ENCODE peak calls at places on chromosomes 5 and 9, in eight cellular contexts. One of them, this sample, is unnamed.

GRCh38 chr9:35814106-35814840 is 569 bp downstream of the HINT2 start:
- DNase-seq in AML-193: peak
- DNase-seq in HTR-8/SVneo: no peak
- DNase-seq in stimulated activated CD4-positive, alpha-beta T cell treated with anti-CD3 and anti-CD28 coated beads, TNF-alpha, amount 100 ng/mL, for 24 hours: no peak
- DNase-seq in PC-3: peak
- DNase-seq in fibroblast of mammary gland: peak
- DNase-seq in GM13977: peak
- DNase-seq in C1 segment of cervical spinal cord: peak
- DNase-seq in this sample: peak

GRCh38 chr9:3490957-3491356 is 34.8 kb downstream of the RFX3 start:
- DNase-seq in HTR-8/SVneo: no peak
- DNase-seq in stimulated activated CD4-positive, alpha-beta T cell treated with anti-CD3 and anti-CD28 coated beads, TNF-alpha, amount 100 ng/mL, for 24 hours: no peak
- DNase-seq in GM13977: no peak
- DNase-seq in AML-193: no peak
- DNase-seq in fibroblast of mammary gland: no peak
- DNase-seq in C1 segment of cervical spinal cord: no peak
- DNase-seq in PC-3: no peak
- DNase-seq in this sample: no peak

GRCh38 chr5:52728201-52728600 is 59.5 kb upstream of the ITGA1 start:
- DNase-seq in AML-193: no peak
- DNase-seq in PC-3: peak
- DNase-seq in fibroblast of mammary gland: no peak
- DNase-seq in C1 segment of cervical spinal cord: no peak
- DNase-seq in HTR-8/SVneo: no peak
- DNase-seq in GM13977: no peak
- DNase-seq in stimulated activated CD4-positive, alpha-beta T cell treated with anti-CD3 and anti-CD28 coated beads, TNF-alpha, amount 100 ng/mL, for 24 hours: no peak
- DNase-seq in this sample: no peak

GRCh38 chr9:114287001-114287762 is 35.7 kb upstream of the ORM1 start:
- DNase-seq in HTR-8/SVneo: no peak
- DNase-seq in AML-193: no peak
- DNase-seq in GM13977: no peak
- DNase-seq in C1 segment of cervical spinal cord: no peak
- DNase-seq in fibroblast of mammary gland: no peak
- DNase-seq in stimulated activated CD4-positive, alpha-beta T cell treated with anti-CD3 and anti-CD28 coated beads, TNF-alpha, amount 100 ng/mL, for 24 hours: no peak
- DNase-seq in PC-3: no peak
- DNase-seq in this sample: no peak

GRCh38 chr5:92552206-92553160 is 1028.5 kb downstream of the NR2F1-AS1 start:
- DNase-seq in stimulated activated CD4-positive, alpha-beta T cell treated with anti-CD3 and anti-CD28 coated beads, TNF-alpha, amount 100 ng/mL, for 24 hours: no peak
- DNase-seq in GM13977: no peak
- DNase-seq in HTR-8/SVneo: peak
- DNase-seq in C1 segment of cervical spinal cord: no peak
- DNase-seq in AML-193: no peak
- DNase-seq in PC-3: peak
- DNase-seq in fibroblast of mammary gland: peak
- DNase-seq in this sample: peak

GRCh38 chr9:130446111-130446861 is 1.5 kb downstream of the ASS1 start:
- DNase-seq in C1 segment of cervical spinal cord: no peak
- DNase-seq in GM13977: no peak
- DNase-seq in PC-3: peak
- DNase-seq in fibroblast of mammary gland: peak
- DNase-seq in HTR-8/SVneo: no peak
- DNase-seq in stimulated activated CD4-positive, alpha-beta T cell treated with anti-CD3 and anti-CD28 coated beads, TNF-alpha, amount 100 ng/mL, for 24 hours: no peak
- DNase-seq in AML-193: no peak
- DNase-seq in this sample: peak

GRCh38 chr5:176742246-176743105 is 67.9 kb upstream of the UNC5A start:
- DNase-seq in HTR-8/SVneo: no peak
- DNase-seq in PC-3: no peak
- DNase-seq in fibroblast of mammary gland: no peak
- DNase-seq in AML-193: no peak
- DNase-seq in GM13977: peak
- DNase-seq in stimulated activated CD4-positive, alpha-beta T cell treated with anti-CD3 and anti-CD28 coated beads, TNF-alpha, amount 100 ng/mL, for 24 hours: no peak
- DNase-seq in C1 segment of cervical spinal cord: no peak
- DNase-seq in this sample: no peak

GRCh38 chr9:38142201-38142600 is 73.2 kb upstream of the SHB start:
- DNase-seq in stimulated activated CD4-positive, alpha-beta T cell treated with anti-CD3 and anti-CD28 coated beads, TNF-alpha, amount 100 ng/mL, for 24 hours: no peak
- DNase-seq in GM13977: no peak
- DNase-seq in PC-3: no peak
- DNase-seq in C1 segment of cervical spinal cord: no peak
- DNase-seq in AML-193: no peak
- DNase-seq in fibroblast of mammary gland: peak
- DNase-seq in HTR-8/SVneo: no peak
- DNase-seq in this sample: no peak

GRCh38 chr9:113387560-113388230 is 10.9 kb upstream of the HDHD3 start:
- DNase-seq in GM13977: no peak
- DNase-seq in stimulated activated CD4-positive, alpha-beta T cell treated with anti-CD3 and anti-CD28 coated beads, TNF-alpha, amount 100 ng/mL, for 24 hours: no peak
- DNase-seq in AML-193: no peak
- DNase-seq in fibroblast of mammary gland: no peak
- DNase-seq in PC-3: no peak
- DNase-seq in C1 segment of cervical spinal cord: no peak
- DNase-seq in HTR-8/SVneo: no peak
- DNase-seq in this sample: no peak

GRCh38 chr5:135154197-135154596 is 120.2 kb upstream of the PITX1 start:
- DNase-seq in GM13977: no peak
- DNase-seq in fibroblast of mammary gland: peak
- DNase-seq in stimulated activated CD4-positive, alpha-beta T cell treated with anti-CD3 and anti-CD28 coated beads, TNF-alpha, amount 100 ng/mL, for 24 hours: no peak
- DNase-seq in HTR-8/SVneo: no peak
- DNase-seq in PC-3: peak
- DNase-seq in C1 segment of cervical spinal cord: no peak
- DNase-seq in AML-193: peak
- DNase-seq in this sample: peak

GRCh38 chr5:30051976-30052375 is 1141.5 kb upstream of the CDH6 start:
- DNase-seq in GM13977: no peak
- DNase-seq in HTR-8/SVneo: no peak
- DNase-seq in C1 segment of cervical spinal cord: no peak
- DNase-seq in fibroblast of mammary gland: no peak
- DNase-seq in AML-193: no peak
- DNase-seq in stimulated activated CD4-positive, alpha-beta T cell treated with anti-CD3 and anti-CD28 coated beads, TNF-alpha, amount 100 ng/mL, for 24 hours: no peak
- DNase-seq in PC-3: no peak
- DNase-seq in this sample: no peak

GRCh38 chr5:143101740-143102386 is 301.6 kb downstream of the NR3C1 start:
- DNase-seq in AML-193: no peak
- DNase-seq in HTR-8/SVneo: no peak
- DNase-seq in stimulated activated CD4-positive, alpha-beta T cell treated with anti-CD3 and anti-CD28 coated beads, TNF-alpha, amount 100 ng/mL, for 24 hours: no peak
- DNase-seq in fibroblast of mammary gland: no peak
- DNase-seq in C1 segment of cervical spinal cord: no peak
- DNase-seq in PC-3: no peak
- DNase-seq in GM13977: no peak
- DNase-seq in this sample: peak

GRCh38 chr5:124453221-124454032 is 293.0 kb downstream of the ZNF608 start:
- DNase-seq in HTR-8/SVneo: no peak
- DNase-seq in PC-3: peak
- DNase-seq in fibroblast of mammary gland: peak
- DNase-seq in AML-193: no peak
- DNase-seq in GM13977: peak
- DNase-seq in C1 segment of cervical spinal cord: no peak
- DNase-seq in stimulated activated CD4-positive, alpha-beta T cell treated with anti-CD3 and anti-CD28 coated beads, TNF-alpha, amount 100 ng/mL, for 24 hours: no peak
- DNase-seq in this sample: peak

GRCh38 chr5:178283520-178283919 is 50.9 kb upstream of the PHYKPL start:
- DNase-seq in HTR-8/SVneo: no peak
- DNase-seq in stimulated activated CD4-positive, alpha-beta T cell treated with anti-CD3 and anti-CD28 coated beads, TNF-alpha, amount 100 ng/mL, for 24 hours: no peak
- DNase-seq in C1 segment of cervical spinal cord: no peak
- DNase-seq in AML-193: no peak
- DNase-seq in PC-3: no peak
- DNase-seq in GM13977: no peak
- DNase-seq in fibroblast of mammary gland: no peak
- DNase-seq in this sample: no peak

GRCh38 chr9:117153021-117153420 is 261.8 kb downstream of the ASTN2 start:
- DNase-seq in fibroblast of mammary gland: peak
- DNase-seq in C1 segment of cervical spinal cord: no peak
- DNase-seq in stimulated activated CD4-positive, alpha-beta T cell treated with anti-CD3 and anti-CD28 coated beads, TNF-alpha, amount 100 ng/mL, for 24 hours: no peak
- DNase-seq in AML-193: no peak
- DNase-seq in GM13977: no peak
- DNase-seq in PC-3: peak
- DNase-seq in HTR-8/SVneo: no peak
- DNase-seq in this sample: no peak

GRCh38 chr5:54753753-54754152 is 231.6 kb downstream of the ESM1 start:
- DNase-seq in stimulated activated CD4-positive, alpha-beta T cell treated with anti-CD3 and anti-CD28 coated beads, TNF-alpha, amount 100 ng/mL, for 24 hours: no peak
- DNase-seq in AML-193: no peak
- DNase-seq in HTR-8/SVneo: no peak
- DNase-seq in fibroblast of mammary gland: no peak
- DNase-seq in GM13977: no peak
- DNase-seq in C1 segment of cervical spinal cord: no peak
- DNase-seq in PC-3: no peak
- DNase-seq in this sample: no peak

GRCh38 chr5:63127054-63127453 is 548.4 kb downstream of the LRRC70 start:
- DNase-seq in fibroblast of mammary gland: peak
- DNase-seq in HTR-8/SVneo: no peak
- DNase-seq in GM13977: no peak
- DNase-seq in C1 segment of cervical spinal cord: no peak
- DNase-seq in stimulated activated CD4-positive, alpha-beta T cell treated with anti-CD3 and anti-CD28 coated beads, TNF-alpha, amount 100 ng/mL, for 24 hours: no peak
- DNase-seq in PC-3: peak
- DNase-seq in AML-193: no peak
- DNase-seq in this sample: no peak

GRCh38 chr5:146744358-146744757 is 134.2 kb downstream of the PPP2R2B start:
- DNase-seq in AML-193: no peak
- DNase-seq in PC-3: peak
- DNase-seq in fibroblast of mammary gland: peak
- DNase-seq in HTR-8/SVneo: peak
- DNase-seq in GM13977: no peak
- DNase-seq in C1 segment of cervical spinal cord: peak
- DNase-seq in stimulated activated CD4-positive, alpha-beta T cell treated with anti-CD3 and anti-CD28 coated beads, TNF-alpha, amount 100 ng/mL, for 24 hours: no peak
- DNase-seq in this sample: no peak

GRCh38 chr9:12232836-12233235 is 460.3 kb upstream of the TYRP1 start:
- DNase-seq in stimulated activated CD4-positive, alpha-beta T cell treated with anti-CD3 and anti-CD28 coated beads, TNF-alpha, amount 100 ng/mL, for 24 hours: no peak
- DNase-seq in GM13977: no peak
- DNase-seq in AML-193: no peak
- DNase-seq in PC-3: no peak
- DNase-seq in fibroblast of mammary gland: no peak
- DNase-seq in HTR-8/SVneo: no peak
- DNase-seq in C1 segment of cervical spinal cord: no peak
- DNase-seq in this sample: no peak

GRCh38 chr5:111197523-111197922 is 26.7 kb upstream of the CAMK4 start:
- DNase-seq in C1 segment of cervical spinal cord: no peak
- DNase-seq in PC-3: peak
- DNase-seq in GM13977: no peak
- DNase-seq in AML-193: no peak
- DNase-seq in stimulated activated CD4-positive, alpha-beta T cell treated with anti-CD3 and anti-CD28 coated beads, TNF-alpha, amount 100 ng/mL, for 24 hours: no peak
- DNase-seq in fibroblast of mammary gland: peak
- DNase-seq in HTR-8/SVneo: no peak
- DNase-seq in this sample: no peak

GRCh38 chr9:133114451-133114885 is 6.6 kb downstream of the RALGDS start:
- DNase-seq in fibroblast of mammary gland: no peak
- DNase-seq in GM13977: no peak
- DNase-seq in C1 segment of cervical spinal cord: no peak
- DNase-seq in stimulated activated CD4-positive, alpha-beta T cell treated with anti-CD3 and anti-CD28 coated beads, TNF-alpha, amount 100 ng/mL, for 24 hours: no peak
- DNase-seq in HTR-8/SVneo: no peak
- DNase-seq in AML-193: no peak
- DNase-seq in PC-3: no peak
- DNase-seq in this sample: no peak

GRCh38 chr5:10334830-10335229 is 18.7 kb upstream of the MARCHF6 start:
- DNase-seq in stimulated activated CD4-positive, alpha-beta T cell treated with anti-CD3 and anti-CD28 coated beads, TNF-alpha, amount 100 ng/mL, for 24 hours: no peak
- DNase-seq in AML-193: no peak
- DNase-seq in PC-3: no peak
- DNase-seq in HTR-8/SVneo: no peak
- DNase-seq in fibroblast of mammary gland: no peak
- DNase-seq in C1 segment of cervical spinal cord: no peak
- DNase-seq in GM13977: no peak
- DNase-seq in this sample: peak

GRCh38 chr5:89315194-89315593 is 432.2 kb upstream of the MEF2C start:
- DNase-seq in GM13977: no peak
- DNase-seq in stimulated activated CD4-positive, alpha-beta T cell treated with anti-CD3 and anti-CD28 coated beads, TNF-alpha, amount 100 ng/mL, for 24 hours: no peak
- DNase-seq in HTR-8/SVneo: no peak
- DNase-seq in AML-193: no peak
- DNase-seq in PC-3: no peak
- DNase-seq in fibroblast of mammary gland: peak
- DNase-seq in C1 segment of cervical spinal cord: no peak
- DNase-seq in this sample: no peak

GRCh38 chr5:168696611-168697010 is 117.4 kb upstream of the PANK3 start:
- DNase-seq in HTR-8/SVneo: no peak
- DNase-seq in GM13977: no peak
- DNase-seq in C1 segment of cervical spinal cord: no peak
- DNase-seq in AML-193: no peak
- DNase-seq in stimulated activated CD4-positive, alpha-beta T cell treated with anti-CD3 and anti-CD28 coated beads, TNF-alpha, amount 100 ng/mL, for 24 hours: no peak
- DNase-seq in PC-3: no peak
- DNase-seq in fibroblast of mammary gland: no peak
- DNase-seq in this sample: no peak

GRCh38 chr5:132426525-132427138 is 57.1 kb downstream of the SLC22A5 start:
- DNase-seq in GM13977: peak
- DNase-seq in PC-3: peak
- DNase-seq in fibroblast of mammary gland: peak
- DNase-seq in C1 segment of cervical spinal cord: no peak
- DNase-seq in HTR-8/SVneo: peak
- DNase-seq in AML-193: peak
- DNase-seq in stimulated activated CD4-positive, alpha-beta T cell treated with anti-CD3 and anti-CD28 coated beads, TNF-alpha, amount 100 ng/mL, for 24 hours: no peak
- DNase-seq in this sample: peak

GRCh38 chr5:78984020-78984610 is 995 bp downstream of the ARSB start:
- DNase-seq in GM13977: no peak
- DNase-seq in PC-3: peak
- DNase-seq in C1 segment of cervical spinal cord: no peak
- DNase-seq in HTR-8/SVneo: peak
- DNase-seq in fibroblast of mammary gland: peak
- DNase-seq in AML-193: no peak
- DNase-seq in stimulated activated CD4-positive, alpha-beta T cell treated with anti-CD3 and anti-CD28 coated beads, TNF-alpha, amount 100 ng/mL, for 24 hours: no peak
- DNase-seq in this sample: no peak

GRCh38 chr5:154647760-154648143 is 107.4 kb upstream of the LARP1 start:
- DNase-seq in fibroblast of mammary gland: no peak
- DNase-seq in AML-193: peak
- DNase-seq in stimulated activated CD4-positive, alpha-beta T cell treated with anti-CD3 and anti-CD28 coated beads, TNF-alpha, amount 100 ng/mL, for 24 hours: no peak
- DNase-seq in GM13977: peak
- DNase-seq in PC-3: no peak
- DNase-seq in HTR-8/SVneo: no peak
- DNase-seq in C1 segment of cervical spinal cord: no peak
- DNase-seq in this sample: no peak

GRCh38 chr5:149358818-149359217 is 972 bp downstream of the PCYOX1L start:
- DNase-seq in C1 segment of cervical spinal cord: no peak
- DNase-seq in AML-193: no peak
- DNase-seq in fibroblast of mammary gland: peak
- DNase-seq in PC-3: peak
- DNase-seq in GM13977: no peak
- DNase-seq in stimulated activated CD4-positive, alpha-beta T cell treated with anti-CD3 and anti-CD28 coated beads, TNF-alpha, amount 100 ng/mL, for 24 hours: no peak
- DNase-seq in HTR-8/SVneo: no peak
- DNase-seq in this sample: no peak

GRCh38 chr9:108162664-108163063 is 673.1 kb upstream of the KLF4 start:
- DNase-seq in HTR-8/SVneo: no peak
- DNase-seq in AML-193: no peak
- DNase-seq in stimulated activated CD4-positive, alpha-beta T cell treated with anti-CD3 and anti-CD28 coated beads, TNF-alpha, amount 100 ng/mL, for 24 hours: no peak
- DNase-seq in PC-3: peak
- DNase-seq in fibroblast of mammary gland: peak
- DNase-seq in C1 segment of cervical spinal cord: no peak
- DNase-seq in GM13977: no peak
- DNase-seq in this sample: no peak

GRCh38 chr9:126411948-126412284 is 85.3 kb downstream of the MVB12B start:
- DNase-seq in AML-193: no peak
- DNase-seq in PC-3: no peak
- DNase-seq in C1 segment of cervical spinal cord: no peak
- DNase-seq in fibroblast of mammary gland: no peak
- DNase-seq in stimulated activated CD4-positive, alpha-beta T cell treated with anti-CD3 and anti-CD28 coated beads, TNF-alpha, amount 100 ng/mL, for 24 hours: no peak
- DNase-seq in HTR-8/SVneo: no peak
- DNase-seq in GM13977: no peak
- DNase-seq in this sample: no peak

GRCh38 chr5:115033861-115034260 is 135.8 kb downstream of the TRIM36 start:
- DNase-seq in HTR-8/SVneo: no peak
- DNase-seq in AML-193: peak
- DNase-seq in GM13977: peak
- DNase-seq in C1 segment of cervical spinal cord: no peak
- DNase-seq in stimulated activated CD4-positive, alpha-beta T cell treated with anti-CD3 and anti-CD28 coated beads, TNF-alpha, amount 100 ng/mL, for 24 hours: no peak
- DNase-seq in PC-3: no peak
- DNase-seq in fibroblast of mammary gland: peak
- DNase-seq in this sample: peak

GRCh38 chr5:133149333-133149732 is 97.5 kb downstream of the HSPA4 start:
- DNase-seq in PC-3: no peak
- DNase-seq in C1 segment of cervical spinal cord: no peak
- DNase-seq in fibroblast of mammary gland: no peak
- DNase-seq in stimulated activated CD4-positive, alpha-beta T cell treated with anti-CD3 and anti-CD28 coated beads, TNF-alpha, amount 100 ng/mL, for 24 hours: no peak
- DNase-seq in AML-193: no peak
- DNase-seq in HTR-8/SVneo: no peak
- DNase-seq in GM13977: no peak
- DNase-seq in this sample: no peak

GRCh38 chr5:154411338-154411737 is 34.5 kb upstream of the SAP30L start:
- DNase-seq in C1 segment of cervical spinal cord: no peak
- DNase-seq in stimulated activated CD4-positive, alpha-beta T cell treated with anti-CD3 and anti-CD28 coated beads, TNF-alpha, amount 100 ng/mL, for 24 hours: no peak
- DNase-seq in fibroblast of mammary gland: no peak
- DNase-seq in GM13977: no peak
- DNase-seq in AML-193: no peak
- DNase-seq in PC-3: no peak
- DNase-seq in HTR-8/SVneo: no peak
- DNase-seq in this sample: no peak

GRCh38 chr9:136844766-136845464 is 2.6 kb downstream of the AJM1 start:
- DNase-seq in HTR-8/SVneo: no peak
- DNase-seq in GM13977: no peak
- DNase-seq in fibroblast of mammary gland: no peak
- DNase-seq in C1 segment of cervical spinal cord: no peak
- DNase-seq in AML-193: no peak
- DNase-seq in stimulated activated CD4-positive, alpha-beta T cell treated with anti-CD3 and anti-CD28 coated beads, TNF-alpha, amount 100 ng/mL, for 24 hours: no peak
- DNase-seq in PC-3: no peak
- DNase-seq in this sample: no peak

This sample was measured in MV-4-11.